ENCODE peak calls at places on chromosome 2, in eight cellular contexts. One of them, this sample, is unnamed.

GRCh38 chr2:114651933-114652332 is 209.5 kb downstream of the DPP10 start:
- DNase-seq in cardiac muscle cell: no peak
- DNase-seq in upper lobe of right lung: no peak
- DNase-seq in transverse colon: no peak
- DNase-seq in CD8-positive, alpha-beta T cell: no peak
- DNase-seq in retinal pigment epithelial cell: no peak
- DNase-seq in BJ: no peak
- DNase-seq in fibroblast of lung: no peak
- DNase-seq in this sample: no peak

GRCh38 chr2:79103199-79103598 is 15.4 kb upstream of the REG1B start:
- DNase-seq in cardiac muscle cell: no peak
- DNase-seq in fibroblast of lung: no peak
- DNase-seq in CD8-positive, alpha-beta T cell: no peak
- DNase-seq in upper lobe of right lung: no peak
- DNase-seq in BJ: no peak
- DNase-seq in transverse colon: no peak
- DNase-seq in retinal pigment epithelial cell: no peak
- DNase-seq in this sample: no peak

GRCh38 chr2:134791606-134792005 is 46.8 kb upstream of the ACMSD start:
- DNase-seq in transverse colon: no peak
- DNase-seq in upper lobe of right lung: no peak
- DNase-seq in retinal pigment epithelial cell: no peak
- DNase-seq in BJ: no peak
- DNase-seq in CD8-positive, alpha-beta T cell: no peak
- DNase-seq in cardiac muscle cell: no peak
- DNase-seq in fibroblast of lung: no peak
- DNase-seq in this sample: no peak

GRCh38 chr2:42048318-42049251 is 764 bp downstream of the PKDCC start:
- DNase-seq in cardiac muscle cell: peak
- DNase-seq in fibroblast of lung: peak
- DNase-seq in retinal pigment epithelial cell: no peak
- DNase-seq in CD8-positive, alpha-beta T cell: no peak
- DNase-seq in transverse colon: no peak
- DNase-seq in upper lobe of right lung: peak
- DNase-seq in BJ: no peak
- DNase-seq in this sample: no peak

GRCh38 chr2:176134978-176135575 is 5.6 kb downstream of the HOXD8 start:
- DNase-seq in retinal pigment epithelial cell: no peak
- DNase-seq in BJ: no peak
- DNase-seq in fibroblast of lung: no peak
- DNase-seq in CD8-positive, alpha-beta T cell: no peak
- DNase-seq in upper lobe of right lung: no peak
- DNase-seq in transverse colon: no peak
- DNase-seq in cardiac muscle cell: no peak
- DNase-seq in this sample: no peak

GRCh38 chr2:95728878-95729511 is 137.2 kb downstream of the TRIM43 start:
- DNase-seq in fibroblast of lung: peak
- DNase-seq in BJ: peak
- DNase-seq in transverse colon: peak
- DNase-seq in cardiac muscle cell: peak
- DNase-seq in CD8-positive, alpha-beta T cell: no peak
- DNase-seq in retinal pigment epithelial cell: peak
- DNase-seq in upper lobe of right lung: no peak
- DNase-seq in this sample: peak

GRCh38 chr2:143937563-143938346 is 582.2 kb downstream of the ZEB2 start:
- DNase-seq in retinal pigment epithelial cell: no peak
- DNase-seq in cardiac muscle cell: peak
- DNase-seq in BJ: no peak
- DNase-seq in fibroblast of lung: peak
- DNase-seq in CD8-positive, alpha-beta T cell: no peak
- DNase-seq in transverse colon: no peak
- DNase-seq in upper lobe of right lung: no peak
- DNase-seq in this sample: no peak

GRCh38 chr2:205768815-205769493 is 86.7 kb downstream of the NRP2 start:
- DNase-seq in BJ: no peak
- DNase-seq in CD8-positive, alpha-beta T cell: no peak
- DNase-seq in cardiac muscle cell: peak
- DNase-seq in transverse colon: no peak
- DNase-seq in fibroblast of lung: peak
- DNase-seq in upper lobe of right lung: no peak
- DNase-seq in retinal pigment epithelial cell: no peak
- DNase-seq in this sample: no peak

GRCh38 chr2:209772316-209772715 is 684 bp downstream of the UNC80 start:
- DNase-seq in upper lobe of right lung: no peak
- DNase-seq in transverse colon: no peak
- DNase-seq in cardiac muscle cell: no peak
- DNase-seq in BJ: no peak
- DNase-seq in fibroblast of lung: no peak
- DNase-seq in retinal pigment epithelial cell: no peak
- DNase-seq in CD8-positive, alpha-beta T cell: no peak
- DNase-seq in this sample: no peak

GRCh38 chr2:207867905-207868304 is 98.2 kb upstream of the FZD5 start:
- DNase-seq in upper lobe of right lung: no peak
- DNase-seq in retinal pigment epithelial cell: no peak
- DNase-seq in fibroblast of lung: no peak
- DNase-seq in CD8-positive, alpha-beta T cell: no peak
- DNase-seq in cardiac muscle cell: no peak
- DNase-seq in transverse colon: no peak
- DNase-seq in BJ: no peak
- DNase-seq in this sample: no peak

GRCh38 chr2:105406221-105406620 is 7.4 kb upstream of the FHL2 start:
- DNase-seq in retinal pigment epithelial cell: no peak
- DNase-seq in transverse colon: no peak
- DNase-seq in fibroblast of lung: no peak
- DNase-seq in upper lobe of right lung: no peak
- DNase-seq in CD8-positive, alpha-beta T cell: no peak
- DNase-seq in BJ: no peak
- DNase-seq in cardiac muscle cell: peak
- DNase-seq in this sample: no peak

GRCh38 chr2:176164803-176165597 is 7.9 kb downstream of the HOXD3 start:
- DNase-seq in transverse colon: no peak
- DNase-seq in BJ: no peak
- DNase-seq in fibroblast of lung: no peak
- DNase-seq in CD8-positive, alpha-beta T cell: no peak
- DNase-seq in cardiac muscle cell: no peak
- DNase-seq in upper lobe of right lung: peak
- DNase-seq in retinal pigment epithelial cell: no peak
- DNase-seq in this sample: no peak

GRCh38 chr2:130776550-130776949 is 21.2 kb downstream of the AMER3 start:
- DNase-seq in cardiac muscle cell: no peak
- DNase-seq in retinal pigment epithelial cell: no peak
- DNase-seq in CD8-positive, alpha-beta T cell: no peak
- DNase-seq in BJ: no peak
- DNase-seq in upper lobe of right lung: no peak
- DNase-seq in transverse colon: no peak
- DNase-seq in fibroblast of lung: no peak
- DNase-seq in this sample: no peak

GRCh38 chr2:37645363-37645762 is 26.1 kb downstream of the CDC42EP3 start:
- DNase-seq in BJ: no peak
- DNase-seq in transverse colon: no peak
- DNase-seq in retinal pigment epithelial cell: no peak
- DNase-seq in upper lobe of right lung: no peak
- DNase-seq in fibroblast of lung: peak
- DNase-seq in cardiac muscle cell: peak
- DNase-seq in CD8-positive, alpha-beta T cell: no peak
- DNase-seq in this sample: no peak

GRCh38 chr2:20723543-20723942 is 56.6 kb downstream of the GDF7 start:
- DNase-seq in transverse colon: no peak
- DNase-seq in BJ: peak
- DNase-seq in CD8-positive, alpha-beta T cell: no peak
- DNase-seq in retinal pigment epithelial cell: no peak
- DNase-seq in upper lobe of right lung: no peak
- DNase-seq in cardiac muscle cell: no peak
- DNase-seq in fibroblast of lung: no peak
- DNase-seq in this sample: no peak

GRCh38 chr2:65354773-65355172 is 77.6 kb downstream of the SPRED2 start:
- DNase-seq in transverse colon: no peak
- DNase-seq in fibroblast of lung: no peak
- DNase-seq in upper lobe of right lung: no peak
- DNase-seq in retinal pigment epithelial cell: no peak
- DNase-seq in cardiac muscle cell: no peak
- DNase-seq in BJ: no peak
- DNase-seq in CD8-positive, alpha-beta T cell: no peak
- DNase-seq in this sample: no peak

GRCh38 chr2:179355881-179356280 is 91.2 kb upstream of the SESTD1 start:
- DNase-seq in cardiac muscle cell: peak
- DNase-seq in BJ: no peak
- DNase-seq in CD8-positive, alpha-beta T cell: no peak
- DNase-seq in fibroblast of lung: no peak
- DNase-seq in upper lobe of right lung: no peak
- DNase-seq in retinal pigment epithelial cell: no peak
- DNase-seq in transverse colon: no peak
- DNase-seq in this sample: no peak

GRCh38 chr2:221502270-221502973 is 69.7 kb downstream of the EPHA4 start:
- DNase-seq in transverse colon: no peak
- DNase-seq in retinal pigment epithelial cell: no peak
- DNase-seq in BJ: no peak
- DNase-seq in CD8-positive, alpha-beta T cell: no peak
- DNase-seq in cardiac muscle cell: peak
- DNase-seq in fibroblast of lung: peak
- DNase-seq in upper lobe of right lung: no peak
- DNase-seq in this sample: peak

GRCh38 chr2:20582600-20583221 is 68.2 kb downstream of the HS1BP3 start:
- DNase-seq in BJ: no peak
- DNase-seq in upper lobe of right lung: peak
- DNase-seq in transverse colon: no peak
- DNase-seq in cardiac muscle cell: no peak
- DNase-seq in retinal pigment epithelial cell: no peak
- DNase-seq in fibroblast of lung: no peak
- DNase-seq in CD8-positive, alpha-beta T cell: no peak
- DNase-seq in this sample: no peak

GRCh38 chr2:108988796-108989713 is at the start of gene EDAR:
- DNase-seq in transverse colon: peak
- DNase-seq in fibroblast of lung: peak
- DNase-seq in cardiac muscle cell: peak
- DNase-seq in retinal pigment epithelial cell: peak
- DNase-seq in BJ: no peak
- DNase-seq in CD8-positive, alpha-beta T cell: peak
- DNase-seq in upper lobe of right lung: peak
- DNase-seq in this sample: peak

GRCh38 chr2:11495844-11496271 is 29.9 kb upstream of the E2F6 start:
- DNase-seq in CD8-positive, alpha-beta T cell: no peak
- DNase-seq in fibroblast of lung: no peak
- DNase-seq in retinal pigment epithelial cell: no peak
- DNase-seq in transverse colon: no peak
- DNase-seq in upper lobe of right lung: no peak
- DNase-seq in BJ: no peak
- DNase-seq in cardiac muscle cell: no peak
- DNase-seq in this sample: no peak

GRCh38 chr2:239569401-239570090 is 168.7 kb upstream of the HDAC4 start:
- DNase-seq in upper lobe of right lung: peak
- DNase-seq in BJ: no peak
- DNase-seq in transverse colon: no peak
- DNase-seq in cardiac muscle cell: no peak
- DNase-seq in fibroblast of lung: no peak
- DNase-seq in CD8-positive, alpha-beta T cell: no peak
- DNase-seq in retinal pigment epithelial cell: no peak
- DNase-seq in this sample: no peak

GRCh38 chr2:201882353-201883095 is 76.2 kb downstream of the CDK15 start:
- DNase-seq in CD8-positive, alpha-beta T cell: no peak
- DNase-seq in retinal pigment epithelial cell: no peak
- DNase-seq in transverse colon: no peak
- DNase-seq in cardiac muscle cell: peak
- DNase-seq in fibroblast of lung: peak
- DNase-seq in BJ: no peak
- DNase-seq in upper lobe of right lung: no peak
- DNase-seq in this sample: peak

GRCh38 chr2:7510353-7510752 is 593.1 kb downstream of the RNF144A start:
- DNase-seq in cardiac muscle cell: no peak
- DNase-seq in BJ: no peak
- DNase-seq in fibroblast of lung: no peak
- DNase-seq in retinal pigment epithelial cell: no peak
- DNase-seq in transverse colon: no peak
- DNase-seq in upper lobe of right lung: no peak
- DNase-seq in CD8-positive, alpha-beta T cell: no peak
- DNase-seq in this sample: no peak

GRCh38 chr2:119369845-119370244 is 3.1 kb downstream of the DBI start:
- DNase-seq in BJ: no peak
- DNase-seq in cardiac muscle cell: no peak
- DNase-seq in retinal pigment epithelial cell: no peak
- DNase-seq in upper lobe of right lung: no peak
- DNase-seq in transverse colon: no peak
- DNase-seq in CD8-positive, alpha-beta T cell: no peak
- DNase-seq in fibroblast of lung: no peak
- DNase-seq in this sample: no peak
- H3K4me3 ChIP-seq in BJ: no peak
- H3K4me3 ChIP-seq in cardiac muscle cell: no peak
- H3K4me3 ChIP-seq in retinal pigment epithelial cell: no peak
- H3K4me3 ChIP-seq in upper lobe of right lung: no peak
- H3K4me3 ChIP-seq in transverse colon: no peak
- H3K4me3 ChIP-seq in CD8-positive, alpha-beta T cell: no peak
- H3K4me3 ChIP-seq in fibroblast of lung: no peak
- H3K4me3 ChIP-seq in this sample: no peak

GRCh38 chr2:102000813-102001766 is 9.3 kb downstream of the IL1R2 start:
- DNase-seq in transverse colon: no peak
- DNase-seq in fibroblast of lung: no peak
- DNase-seq in BJ: no peak
- DNase-seq in retinal pigment epithelial cell: no peak
- DNase-seq in upper lobe of right lung: no peak
- DNase-seq in cardiac muscle cell: no peak
- DNase-seq in CD8-positive, alpha-beta T cell: no peak
- DNase-seq in this sample: no peak
- H3K4me3 ChIP-seq in transverse colon: no peak
- H3K4me3 ChIP-seq in fibroblast of lung: no peak
- H3K4me3 ChIP-seq in BJ: no peak
- H3K4me3 ChIP-seq in retinal pigment epithelial cell: no peak
- H3K4me3 ChIP-seq in upper lobe of right lung: no peak
- H3K4me3 ChIP-seq in cardiac muscle cell: no peak
- H3K4me3 ChIP-seq in CD8-positive, alpha-beta T cell: no peak
- H3K4me3 ChIP-seq in this sample: no peak

GRCh38 chr2:5365871-5366461 is 326.2 kb upstream of the SOX11 start:
- DNase-seq in BJ: no peak
- DNase-seq in upper lobe of right lung: peak
- DNase-seq in transverse colon: peak
- DNase-seq in CD8-positive, alpha-beta T cell: no peak
- DNase-seq in retinal pigment epithelial cell: no peak
- DNase-seq in cardiac muscle cell: peak
- DNase-seq in fibroblast of lung: peak
- DNase-seq in this sample: peak
- H3K4me3 ChIP-seq in BJ: no peak
- H3K4me3 ChIP-seq in upper lobe of right lung: no peak
- H3K4me3 ChIP-seq in transverse colon: no peak
- H3K4me3 ChIP-seq in CD8-positive, alpha-beta T cell: no peak
- H3K4me3 ChIP-seq in retinal pigment epithelial cell: no peak
- H3K4me3 ChIP-seq in cardiac muscle cell: no peak
- H3K4me3 ChIP-seq in fibroblast of lung: no peak
- H3K4me3 ChIP-seq in this sample: no peak

GRCh38 chr2:190378883-190379237 is 29.3 kb upstream of the MFSD6 start:
- DNase-seq in cardiac muscle cell: no peak
- DNase-seq in upper lobe of right lung: no peak
- DNase-seq in BJ: no peak
- DNase-seq in fibroblast of lung: no peak
- DNase-seq in retinal pigment epithelial cell: no peak
- DNase-seq in transverse colon: no peak
- DNase-seq in CD8-positive, alpha-beta T cell: no peak
- DNase-seq in this sample: no peak
- H3K4me3 ChIP-seq in cardiac muscle cell: no peak
- H3K4me3 ChIP-seq in upper lobe of right lung: no peak
- H3K4me3 ChIP-seq in BJ: no peak
- H3K4me3 ChIP-seq in fibroblast of lung: no peak
- H3K4me3 ChIP-seq in retinal pigment epithelial cell: no peak
- H3K4me3 ChIP-seq in transverse colon: no peak
- H3K4me3 ChIP-seq in CD8-positive, alpha-beta T cell: no peak
- H3K4me3 ChIP-seq in this sample: no peak